ENCODE peak calls at places on chromosomes 4 and X, in seven cellular contexts. P is GM23248, Z is neural progenitor cell, S is HCT116, O is GM23338, W is MM.1S, M is PC-3. F is an unnamed sample.
A peak's percentile ranks its signal among the peaks of the same experiment; 100 is the strongest.

GRCh38 chrX:104135677-104136076 is 21.1 kb downstream of the SLC25A53 start:
- DNase-seq in W (no peak), S (no peak), M (no peak), P (no peak), O (no peak), Z (no peak), F (no peak)

GRCh38 chr4:48024522-48024921 is 8.0 kb downstream of the NIPAL1 start:
- DNase-seq in W (no peak), S (no peak), P (no peak), O (no peak), Z (no peak), M (no peak), F (no peak)

GRCh38 chr4:81031389-81032173 is 1.1 kb downstream of the BMP3 start:
- DNase-seq in S (no peak), P (no peak), O (peak; percentile 49), W (no peak), M (no peak), Z (peak; percentile 56), F (no peak)

GRCh38 chrX:13023526-13024469 is 20.6 kb downstream of the FAM9C start:
- DNase-seq in P (no peak), M (no peak), W (no peak), Z (no peak), O (no peak), S (no peak), F (peak; percentile 33)

GRCh38 chr4:184462724-184463123 is 11.6 kb downstream of the IRF2 start:
- DNase-seq in M (no peak), P (no peak), O (no peak), Z (no peak), W (no peak), S (no peak), F (peak; percentile 29)

GRCh38 chr4:147940144-147940543 is 208.3 kb downstream of the ARHGAP10 start:
- DNase-seq in M (no peak), O (no peak), P (no peak), W (no peak), Z (no peak), S (no peak), F (no peak)

GRCh38 chrX:16160729-16161128 is 6.6 kb upstream of the MAGEB17 start:
- DNase-seq in S (peak; percentile 66), O (no peak), P (peak; percentile 81), M (peak; percentile 93), Z (no peak), W (no peak), F (no peak)

GRCh38 chr4:73573794-73574528 is 46.3 kb downstream of the RASSF6 start:
- DNase-seq in Z (peak; percentile 91), M (peak; percentile 91), S (peak; percentile 54), O (peak; percentile 96), P (peak; percentile 74), W (peak; percentile 61), F (peak; percentile 91)

GRCh38 chrX:152020895-152021294 is 46.4 kb upstream of the GABRE start:
- DNase-seq in W (no peak), S (no peak), Z (no peak), P (no peak), O (no peak), M (no peak), F (no peak)

GRCh38 chr4:38753021-38753806 is 29.6 kb downstream of the TLR10 start:
- DNase-seq in S (peak; percentile 81), P (peak; percentile 98), M (no peak), Z (peak; percentile 97), W (no peak), O (peak; percentile 97), F (peak; percentile 88)

GRCh38 chr4:128653514-128654420 is 155.7 kb upstream of the JADE1 start:
- DNase-seq in O (peak; percentile 47), P (peak; percentile 29), M (no peak), Z (peak; percentile 87), W (no peak), S (no peak), F (peak; percentile 84)

GRCh38 chr4:15755321-15755750 is 22.8 kb upstream of the CD38 start:
- DNase-seq in O (no peak), W (peak; percentile 25), P (peak; percentile 72), S (no peak), M (peak; percentile 73), Z (no peak), F (no peak)

GRCh38 chrX:29662759-29663503 is 552.4 kb upstream of the MAGEB2 start:
- DNase-seq in P (peak; percentile 92), M (peak; percentile 95), Z (no peak), W (no peak), S (no peak), O (no peak), F (peak; percentile 48)

GRCh38 chr4:65738134-65738533 is 67.8 kb upstream of the EPHA5 start:
- DNase-seq in W (no peak), O (no peak), S (no peak), Z (no peak), P (no peak), M (no peak), F (no peak)

GRCh38 chrX:66015152-66015827 is 24.6 kb downstream of the VSIG4 start:
- DNase-seq in O (no peak), Z (no peak), M (no peak), W (peak; percentile 72), S (no peak), P (no peak), F (no peak)

GRCh38 chr4:156547439-156547838 is 424.2 kb downstream of the PDGFC start:
- DNase-seq in O (no peak), S (no peak), P (peak; percentile 93), M (peak; percentile 72), W (no peak), Z (no peak), F (peak; percentile 8)

GRCh38 chr4:1329408-1330371 is 17.3 kb upstream of the UVSSA start:
- DNase-seq in M (no peak), S (no peak), W (no peak), Z (no peak), P (peak; percentile 17), O (no peak), F (no peak)

GRCh38 chr4:186723207-186724047 is at the start of gene FAT1:
- DNase-seq in P (peak; percentile 90), M (peak; percentile 72), S (no peak), Z (peak; percentile 91), W (peak; percentile 74), O (peak; percentile 79), F (peak; percentile 90)

GRCh38 chr4:174036111-174036510 is 247.4 kb downstream of the FBXO8 start:
- DNase-seq in P (peak; percentile 37), W (no peak), Z (no peak), O (no peak), S (no peak), M (no peak), F (no peak)

GRCh38 chr4:145808021-145808650 is 128.2 kb downstream of the C4orf51 start:
- DNase-seq in W (no peak), S (peak; percentile 96), P (peak; percentile 97), O (peak; percentile 55), Z (no peak), M (peak; percentile 98), F (peak; percentile 70)

GRCh38 chrX:94977986-94978385 is 1304.0 kb downstream of the FAM133A start:
- DNase-seq in O (no peak), P (no peak), S (no peak), M (no peak), W (no peak), Z (no peak), F (no peak)

DNA sequence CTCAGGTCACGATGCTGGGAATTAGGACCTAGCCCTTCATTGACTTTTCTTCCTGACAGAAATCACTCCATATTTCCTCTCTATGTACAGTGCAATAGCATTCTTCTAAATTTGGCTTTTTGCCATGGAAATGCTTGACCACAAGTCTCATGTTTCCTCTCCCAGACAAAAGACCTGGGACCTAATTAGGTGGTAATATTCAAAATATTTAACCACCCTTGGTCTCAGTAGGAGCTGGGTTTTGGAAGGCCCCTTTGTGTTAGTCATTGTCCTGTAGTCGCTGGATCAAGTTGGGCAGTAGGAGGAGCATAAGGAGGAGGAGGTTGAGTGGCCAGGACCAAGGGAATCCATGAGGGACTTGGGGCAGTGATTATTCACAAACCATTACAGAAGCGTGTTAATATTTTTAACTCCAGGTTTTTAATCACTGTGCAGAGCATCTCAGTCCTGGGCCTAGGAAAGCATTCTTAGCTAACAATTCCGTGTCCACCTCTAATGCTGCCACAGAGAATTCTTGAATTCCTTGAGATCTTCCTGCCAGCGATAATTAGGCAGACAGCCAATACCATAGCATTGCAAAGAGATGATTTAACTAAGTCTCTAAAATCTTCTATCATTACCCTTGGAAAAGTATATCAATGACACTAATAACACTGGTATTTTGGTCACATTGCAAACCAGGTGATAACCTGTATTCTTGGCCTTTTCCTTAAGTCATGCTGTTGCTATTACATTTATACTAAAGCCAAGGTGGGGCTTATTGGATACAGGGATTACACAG is 25.0 kb upstream of the SHROOM4 start:
- DNase-seq in Z (no peak), P (peak; percentile 20), O (no peak), S (no peak), M (peak; percentile 4), W (no peak), F (no peak)
- TF ChIP-seq EZH2phosphoT487 in Z (no peak), P (no peak), O (no peak), S (no peak), M (no peak), W (no peak), F (no peak)

GRCh38 chrX:71466979-71467523 is 65.9 kb upstream of the OGT start:
- DNase-seq in W (no peak), P (peak; percentile 2), S (no peak), M (no peak), Z (no peak), O (no peak), F (no peak)

GRCh38 chrX:71464968-71465367 is 67.9 kb upstream of the OGT start:
- DNase-seq in P (no peak), M (no peak), O (no peak), Z (no peak), S (no peak), W (no peak), F (no peak)
- H3K36me3 ChIP-seq in P (peaks cover 18% of the 10 kb centered on the region), M (peaks cover 38% of the 10 kb centered on the region), O (no peaks in the 10 kb centered on the region), Z (no peaks in the 10 kb centered on the region), S (peaks cover 8% of the 10 kb centered on the region), W (no peaks in the 10 kb centered on the region), F (no peaks in the 10 kb centered on the region)

DNA sequence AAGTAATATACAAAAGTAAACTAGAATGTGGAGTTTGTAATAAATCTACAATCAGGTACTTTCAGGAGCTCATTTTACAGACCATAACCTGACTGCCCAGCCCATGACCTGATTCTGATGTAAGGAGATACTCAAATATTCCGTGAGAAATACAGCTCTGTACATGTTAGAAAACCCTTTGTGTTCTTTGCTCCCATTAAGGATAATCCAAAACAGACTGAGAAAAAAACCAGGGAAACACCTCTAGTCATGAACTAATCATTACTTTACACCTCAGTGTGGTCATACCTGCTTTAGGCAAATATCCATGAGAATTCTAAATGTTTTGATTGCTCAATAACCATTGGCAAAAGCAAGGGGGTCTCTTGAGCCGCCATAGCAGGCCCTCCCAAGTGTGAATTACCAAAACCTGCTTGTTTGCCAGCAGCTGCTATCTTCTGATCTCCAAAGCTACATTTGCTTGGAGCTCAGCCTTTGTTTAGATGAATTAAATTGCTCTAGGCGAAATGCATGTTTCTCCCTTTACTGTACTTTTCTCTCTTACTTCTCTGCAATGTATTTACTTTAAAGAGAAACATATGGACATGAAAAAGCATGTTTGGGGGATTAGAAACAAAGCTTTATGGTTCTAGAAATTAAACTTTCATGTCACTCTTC is 79.1 kb downstream of the ANKRD50 start:
- DNase-seq in S (no peak), W (no peak), O (no peak), M (no peak), Z (no peak), P (no peak), F (no peak)
- TF ChIP-seq EZH2 in S (no peak), W (no peak), O (no peak), M (no peak), Z (no peak), P (no peak), F (no peak)

DNA sequence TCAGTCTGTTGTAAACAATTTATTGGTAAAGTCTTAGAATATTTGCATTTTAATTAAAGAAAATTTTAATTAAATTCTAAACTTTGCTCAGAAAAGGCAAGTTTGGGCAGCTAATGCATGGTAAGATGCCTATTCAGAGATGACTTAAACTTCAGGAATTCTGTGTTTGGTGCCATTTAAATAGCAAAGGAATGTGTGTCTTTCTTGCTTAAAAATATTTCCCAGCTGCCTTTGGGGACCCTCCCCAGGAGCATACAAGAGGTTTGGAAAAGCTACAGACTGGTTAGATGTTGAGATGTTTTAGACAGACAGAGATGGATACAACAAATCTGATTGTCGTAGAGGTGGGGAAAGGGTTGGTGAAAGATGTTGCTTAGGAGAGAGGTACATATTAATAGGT is 36.5 kb downstream of the AFF2 start:
- DNase-seq in S (no peak), O (no peak), M (no peak), W (no peak), P (peak; percentile 34), Z (no peak), F (no peak)
- TF ChIP-seq EZH2phosphoT487 in S (no peak), O (no peak), M (no peak), W (no peak), P (no peak), Z (no peak), F (no peak)